ENCODE peak calls at places on chromosomes 2 and 18, in nine cellular contexts. T is left ventricle myocardium inferior, B is tibial nerve, K is endothelial cell of umbilical vein, F is HL-60, I is IMR-90, L is heart left ventricle, R is uterus, U is dorsolateral prefrontal cortex. H is an unnamed sample.

GRCh38 chr2:10610213-10610892 is 79.4 kb downstream of the NOL10 start:
- DNase-seq in T (no peak), B (no peak), K (peak), F (no peak), I (no peak), L (no peak), R (no peak), U (no peak), H (no peak)

GRCh38 chr18:43570593-43570992 is 293.3 kb upstream of the SYT4 start:
- DNase-seq in T (no peak), B (no peak), K (no peak), F (no peak), I (no peak), L (no peak), R (no peak), U (no peak), H (no peak)

GRCh38 chr2:208609166-208609804 is 202.7 kb downstream of the PTH2R start:
- DNase-seq in T (no peak), B (no peak), K (no peak), F (no peak), I (no peak), L (no peak), R (no peak), U (no peak), H (no peak)

GRCh38 chr2:232622563-232622962 is 10.8 kb upstream of the EFHD1 start:
- DNase-seq in T (no peak), B (no peak), K (no peak), F (no peak), I (no peak), L (no peak), R (no peak), U (no peak), H (no peak)

GRCh38 chr2:184945306-184945705 is 347.0 kb downstream of the ZNF804A start:
- DNase-seq in T (no peak), B (no peak), K (no peak), F (no peak), I (no peak), L (no peak), R (no peak), U (no peak), H (no peak)

GRCh38 chr2:138071720-138072719 is 107.7 kb downstream of the HNMT start:
- DNase-seq in T (no peak), B (no peak), K (no peak), F (no peak), I (peak), L (no peak), R (no peak), U (no peak), H (no peak)

GRCh38 chr2:208363485-208363884 is 43.1 kb upstream of the PTH2R start:
- DNase-seq in T (no peak), B (no peak), K (peak), F (no peak), I (peak), L (no peak), R (no peak), U (no peak), H (peak)

GRCh38 chr2:58436842-58437241 is 195.7 kb upstream of the FANCL start:
- DNase-seq in T (no peak), B (no peak), K (no peak), F (no peak), I (no peak), L (no peak), R (no peak), U (no peak), H (peak)

GRCh38 chr2:885230-886071 is 65.2 kb upstream of the SNTG2 start:
- DNase-seq in T (no peak), B (no peak), K (no peak), F (no peak), I (no peak), L (no peak), R (no peak), U (no peak), H (no peak)

GRCh38 chr2:239498576-239498975 is 97.8 kb upstream of the HDAC4 start:
- DNase-seq in T (no peak), B (no peak), K (no peak), F (no peak), I (no peak), L (no peak), R (no peak), U (no peak), H (no peak)

GRCh38 chr2:205352593-205352992 is 329.7 kb upstream of the NRP2 start:
- DNase-seq in T (no peak), B (no peak), K (no peak), F (no peak), I (peak), L (no peak), R (no peak), U (no peak), H (peak)

GRCh38 chr2:2000018-2000733 is 255.9 kb upstream of the PXDN start:
- DNase-seq in T (no peak), B (no peak), K (no peak), F (no peak), I (no peak), L (no peak), R (no peak), U (no peak), H (no peak)

GRCh38 chr2:190679813-190680591 is 31.1 kb downstream of the NAB1 start:
- DNase-seq in T (peak), B (no peak), K (no peak), F (no peak), I (peak), L (peak), R (peak), U (no peak), H (peak)

GRCh38 chr2:160582481-160583161 is 89.0 kb upstream of the RBMS1 start:
- DNase-seq in T (no peak), B (no peak), K (no peak), F (no peak), I (peak), L (no peak), R (no peak), U (no peak), H (peak)

GRCh38 chr2:30969006-30969405 is 161.8 kb upstream of the CAPN13 start:
- DNase-seq in T (no peak), B (no peak), K (no peak), F (no peak), I (no peak), L (no peak), R (no peak), U (no peak), H (peak)

GRCh38 chr18:72847134-72847533 is 20.7 kb downstream of the NETO1 start:
- DNase-seq in T (no peak), B (no peak), K (no peak), F (no peak), I (no peak), L (no peak), R (no peak), U (peak), H (no peak)

GRCh38 chr2:240723851-240724250 is 32.2 kb downstream of the AQP12A start:
- DNase-seq in T (no peak), B (no peak), K (no peak), F (no peak), I (no peak), L (no peak), R (no peak), U (no peak), H (no peak)

GRCh38 chr2:163345795-163346573 is 389.8 kb downstream of the FIGN start:
- DNase-seq in T (no peak), B (peak), K (peak), F (no peak), I (peak), L (no peak), R (no peak), U (no peak), H (peak)

GRCh38 chr2:218218409-218219185 is 1.6 kb downstream of the ARPC2 start:
- DNase-seq in T (no peak), B (no peak), K (peak), F (no peak), I (no peak), L (no peak), R (no peak), U (no peak), H (peak)

GRCh38 chr18:44729631-44730101 is 49.0 kb downstream of the SETBP1 start:
- DNase-seq in T (no peak), B (no peak), K (no peak), F (no peak), I (peak), L (no peak), R (no peak), U (no peak), H (peak)

GRCh38 chr2:31414601-31415241 is at the start of gene XDH:
- DNase-seq in T (no peak), B (no peak), K (no peak), F (no peak), I (no peak), L (no peak), R (no peak), U (no peak), H (peak)

GRCh38 chr2:219430633-219431615 is 3.7 kb upstream of the SPEG start:
- DNase-seq in T (peak), B (no peak), K (peak), F (no peak), I (peak), L (no peak), R (peak), U (no peak), H (peak)

GRCh38 chr2:229282758-229283546 is 11.9 kb upstream of the PID1 start:
- DNase-seq in T (peak), B (peak), K (no peak), F (peak), I (peak), L (no peak), R (peak), U (no peak), H (peak)

GRCh38 chr2:44822174-44822573 is 119.3 kb upstream of the SIX3 start:
- DNase-seq in T (no peak), B (no peak), K (no peak), F (no peak), I (no peak), L (no peak), R (no peak), U (no peak), H (no peak)

GRCh38 chr2:146128216-146128615 is 1608.3 kb upstream of the ZEB2 start:
- DNase-seq in T (no peak), B (no peak), K (no peak), F (no peak), I (no peak), L (no peak), R (no peak), U (no peak), H (no peak)

GRCh38 chr2:169131587-169132512 is 62.5 kb downstream of the DHRS9 start:
- DNase-seq in T (no peak), B (no peak), K (peak), F (peak), I (peak), L (no peak), R (no peak), U (no peak), H (peak)

GRCh38 chr18:32200766-32201165 is 10.9 kb downstream of the MEP1B start:
- DNase-seq in T (no peak), B (no peak), K (no peak), F (no peak), I (no peak), L (no peak), R (no peak), U (no peak), H (no peak)

GRCh38 chr2:173399229-173399628 is 44.6 kb downstream of the CDCA7 start:
- DNase-seq in T (no peak), B (no peak), K (no peak), F (no peak), I (no peak), L (no peak), R (no peak), U (no peak), H (no peak)

GRCh38 chr2:173401716-173402326 is 47.1 kb downstream of the CDCA7 start:
- DNase-seq in T (no peak), B (no peak), K (peak), F (no peak), I (peak), L (no peak), R (no peak), U (no peak), H (peak)

GRCh38 chr2:173402405-173402974 is 47.8 kb downstream of the CDCA7 start:
- DNase-seq in T (peak), B (peak), K (peak), F (peak), I (peak), L (peak), R (peak), U (peak), H (peak)

GRCh38 chr2:173397539-173397938 is 42.9 kb downstream of the CDCA7 start:
- DNase-seq in T (no peak), B (no peak), K (no peak), F (no peak), I (no peak), L (no peak), R (no peak), U (no peak), H (no peak)

DNA sequence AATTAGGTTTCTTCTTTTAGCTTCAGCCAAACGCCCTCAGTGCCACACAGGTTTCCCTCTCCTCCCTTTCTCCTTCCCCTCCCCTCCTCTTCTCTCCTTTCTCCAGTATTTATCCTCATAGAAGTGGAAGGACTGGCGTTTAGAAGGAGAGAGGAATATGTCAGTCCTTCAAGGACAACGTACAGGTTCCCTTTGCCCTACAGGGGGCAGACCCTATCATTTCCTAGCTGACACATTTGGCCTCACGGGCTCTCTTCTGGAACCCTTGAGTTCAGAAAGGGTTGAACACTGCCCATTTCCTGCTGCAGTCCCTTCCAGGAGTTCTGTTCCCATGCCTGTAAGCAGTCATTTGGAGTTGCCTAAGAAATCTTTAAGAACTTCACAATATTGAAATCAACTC is 46.1 kb downstream of the CDCA7 start:
- DNase-seq in T (no peak), B (no peak), K (peak), F (no peak), I (no peak), L (no peak), R (no peak), U (no peak), H (peak)
- H3K27ac ChIP-seq in T (no peak), B (no peak), K (no peak), F (no peak), I (no peak), L (no peak), R (no peak), U (no peak), H (no peak)

GRCh38 chr18:57802869-57803118 is 321 bp downstream of the ATP8B1 start:
- DNase-seq in T (no peak), B (no peak), K (no peak), F (no peak), I (no peak), L (no peak), R (no peak), U (no peak), H (no peak)
- H3K4me3 ChIP-seq in T (peak), B (peak), K (peak), F (peak), I (peak), L (peak), R (peak), U (peak), H (peak)

DNA sequence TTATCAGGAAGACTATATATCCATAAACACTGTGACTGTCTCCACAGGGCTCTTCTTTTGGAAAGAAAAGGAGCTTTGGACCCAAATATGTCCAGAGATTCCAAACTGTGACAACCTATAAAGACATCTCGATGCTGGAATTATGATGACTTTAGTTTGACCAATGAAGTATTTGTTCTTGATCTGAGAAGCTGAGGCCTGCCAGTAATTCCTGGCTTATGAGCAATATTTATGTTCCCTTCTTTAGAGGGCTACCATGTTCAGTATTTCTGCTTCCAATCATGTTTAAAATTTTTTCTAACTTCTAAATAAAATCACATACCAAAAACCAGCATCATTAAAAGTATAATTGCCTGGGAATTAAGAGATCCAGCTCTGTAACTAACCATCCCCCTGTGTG is 41.1 kb downstream of the FEZ2 start:
- DNase-seq in T (no peak), B (no peak), K (no peak), F (no peak), I (peak), L (no peak), R (no peak), U (no peak), H (peak)
- H3K27ac ChIP-seq in T (no peak), B (no peak), K (peak), F (no peak), I (no peak), L (no peak), R (no peak), U (no peak), H (peak)

GRCh38 chr2:126413079-126413478 is 242.9 kb upstream of the GYPC start:
- DNase-seq in T (no peak), B (no peak), K (no peak), F (no peak), I (no peak), L (no peak), R (no peak), U (no peak), H (no peak)
- H3K4me3 ChIP-seq in T (no peak), B (no peak), K (no peak), F (no peak), I (no peak), L (no peak), R (no peak), U (no peak), H (no peak)

H was measured in GM23248.